ENCODE peak calls at places on chromosomes 6 and 20, in seven cellular contexts. P is thyroid gland; J is CD8-positive, alpha-beta T cell; Z is cardiac muscle cell; G is endothelial cell of umbilical vein; Y is MM.1S; M is fibroblast of lung. B is an unnamed sample. For H3K4me1, the result is how much of the 10 kb centered on the place peaks cover.

GRCh38 chr6:11209941-11210340 is 22.5 kb downstream of the NEDD9 start:
- DNase-seq in J (no peak), Z (no peak), M (peak), Y (no peak), G (peak), P (no peak), B (no peak)

GRCh38 chr6:116072368-116072767 is 11.7 kb upstream of the FRK start:
- DNase-seq in G (peak), M (no peak), Z (no peak), Y (no peak), P (no peak), J (no peak), B (no peak)

GRCh38 chr6:158027590-158028285 is 46.1 kb downstream of the SYNJ2 start:
- DNase-seq in G (no peak), J (no peak), Y (no peak), Z (no peak), M (no peak), P (peak), B (peak)

GRCh38 chr6:148986608-148987007 is 239.8 kb downstream of the UST start:
- DNase-seq in J (no peak), Z (no peak), M (no peak), Y (no peak), P (no peak), G (no peak), B (no peak)

GRCh38 chr20:571754-572331 is 28.3 kb upstream of the CSNK2A1 start:
- DNase-seq in J (no peak), Y (no peak), G (no peak), M (peak), Z (peak), P (peak), B (peak)

GRCh38 chr20:34190262-34190661 is 51.0 kb upstream of the ASIP start:
- DNase-seq in M (no peak), Z (no peak), P (no peak), J (no peak), Y (no peak), G (no peak), B (no peak)

GRCh38 chr20:36491901-36492617 is 49.3 kb upstream of the MYL9 start:
- DNase-seq in M (peak), J (peak), G (peak), Z (no peak), Y (peak), P (no peak), B (no peak)

GRCh38 chr6:154921482-154921881 is 73.6 kb upstream of the TIAM2 start:
- DNase-seq in G (peak), M (no peak), J (no peak), Z (no peak), P (no peak), Y (no peak), B (no peak)

GRCh38 chr6:135814043-135814442 is 37.5 kb upstream of the PDE7B start:
- DNase-seq in M (no peak), Z (no peak), P (no peak), J (no peak), Y (no peak), G (no peak), B (peak)

GRCh38 chr6:1702580-1703051 is 92.9 kb downstream of the FOXC1 start:
- DNase-seq in J (no peak), Y (no peak), M (no peak), Z (no peak), G (no peak), P (no peak), B (no peak)

GRCh38 chr6:145241039-145241438 is 494.3 kb downstream of the EPM2A start:
- DNase-seq in G (no peak), M (peak), P (no peak), Z (no peak), Y (no peak), J (no peak), B (no peak)

GRCh38 chr6:169811521-169812256 is 60.3 kb downstream of the ERMARD start:
- DNase-seq in J (no peak), Y (no peak), P (no peak), Z (no peak), M (no peak), G (no peak), B (no peak)

GRCh38 chr6:105174512-105174911 is 5.3 kb downstream of the POPDC3 start:
- DNase-seq in Z (no peak), P (no peak), G (no peak), M (peak), Y (no peak), J (no peak), B (no peak)

GRCh38 chr20:62427172-62428007 is at the start of gene RBBP8NL:
- DNase-seq in Y (no peak), G (no peak), Z (no peak), M (no peak), J (no peak), P (peak), B (peak)

GRCh38 chr6:119350202-119351004 is 842 bp upstream of the MAN1A1 start:
- DNase-seq in J (peak), Y (peak), P (no peak), Z (peak), M (peak), G (peak), B (peak)

GRCh38 chr6:21360353-21360752 is 233.2 kb upstream of the SOX4 start:
- DNase-seq in G (no peak), M (no peak), Y (no peak), Z (no peak), J (no peak), P (no peak), B (no peak)

GRCh38 chr20:36094497-36094896 is 60.0 kb upstream of the EPB41L1 start:
- DNase-seq in Z (no peak), P (no peak), Y (no peak), J (no peak), G (peak), M (peak), B (no peak)

GRCh38 chr6:2157441-2158127 is 87.8 kb downstream of the GMDS start:
- DNase-seq in P (no peak), Y (peak), Z (no peak), G (peak), M (peak), J (no peak), B (no peak)

GRCh38 chr20:6693178-6693807 is 74.2 kb upstream of the BMP2 start:
- DNase-seq in G (no peak), P (no peak), J (no peak), M (no peak), Z (no peak), Y (no peak), B (no peak)

GRCh38 chr20:41669708-41670263 is 51.6 kb upstream of the CHD6 start:
- DNase-seq in M (no peak), P (no peak), J (no peak), Z (no peak), G (no peak), Y (peak), B (no peak)

GRCh38 chr6:22455378-22455777 is 114.0 kb upstream of the HDGFL1 start:
- DNase-seq in Y (no peak), Z (no peak), J (no peak), P (no peak), M (no peak), G (no peak), B (no peak)

GRCh38 chr6:14524319-14524718 is 406.7 kb downstream of the CD83 start:
- DNase-seq in Y (no peak), G (no peak), Z (peak), J (no peak), P (no peak), M (peak), B (no peak)

GRCh38 chr20:50376888-50377459 is 133.2 kb upstream of the PTPN1 start:
- DNase-seq in J (no peak), G (no peak), Y (peak), M (no peak), Z (no peak), P (no peak), B (no peak)

GRCh38 chr6:118648866-118649554 is 2.4 kb downstream of the CEP85L start:
- DNase-seq in P (no peak), J (no peak), M (no peak), Y (no peak), G (peak), Z (no peak), B (no peak)

GRCh38 chr6:11366934-11367637 is 134.6 kb upstream of the NEDD9 start:
- DNase-seq in Y (no peak), G (peak), P (no peak), M (peak), J (no peak), Z (no peak), B (no peak)

GRCh38 chr6:111417946-111418345 is 65.1 kb downstream of the REV3L start:
- DNase-seq in M (peak), J (no peak), Y (no peak), Z (no peak), G (no peak), P (no peak), B (no peak)
- H3K4me1 ChIP-seq in M (under half), J (under half), Y (under half), Z (under half), G (under half), P (under half), B (under half)

DNA sequence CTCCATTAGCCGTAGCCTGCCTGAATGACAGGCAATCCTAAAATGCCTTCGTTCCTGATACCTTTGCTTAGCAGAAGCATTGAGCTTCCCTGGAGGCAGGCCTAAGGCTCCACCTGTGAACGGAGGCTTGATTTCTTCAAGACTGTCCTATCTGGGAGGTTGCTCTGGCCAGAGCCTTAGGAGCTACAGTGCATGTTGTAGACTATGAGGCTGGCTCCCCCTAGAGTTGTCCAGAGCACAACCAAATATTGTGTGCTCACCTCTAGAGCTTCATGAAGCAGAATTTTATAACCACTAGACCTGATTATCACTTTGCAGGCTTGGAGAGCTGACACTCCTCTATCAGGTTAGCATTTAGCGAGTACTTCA is 217.8 kb downstream of the MAFB start:
- DNase-seq in J (no peak), Y (no peak), G (no peak), P (no peak), M (no peak), Z (peak), B (no peak)
- TF ChIP-seq CTCF in J (no peak), Y (no peak), G (no peak), P (no peak), M (no peak), Z (no peak), B (no peak)

DNA sequence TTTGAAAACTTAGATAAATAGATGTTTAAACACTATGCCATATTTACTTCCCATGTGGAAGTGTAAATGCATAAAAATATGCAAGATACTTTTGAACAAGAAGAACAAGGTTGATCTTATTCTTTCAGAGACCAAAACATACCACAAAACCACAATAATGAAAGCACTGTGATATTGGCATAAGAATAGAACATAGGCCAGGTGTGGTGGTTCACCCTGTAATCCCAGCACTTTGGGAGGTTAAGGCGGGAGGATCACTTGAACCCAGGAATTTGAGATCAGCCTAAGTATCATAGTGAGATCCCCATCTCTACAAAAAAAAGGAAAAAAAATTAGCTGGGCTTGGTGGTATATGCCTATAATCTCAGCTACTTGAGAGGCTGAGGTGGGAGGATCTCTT is 66.5 kb downstream of the KCNS1 start:
- DNase-seq in P (no peak), M (no peak), Y (peak), G (no peak), J (no peak), Z (no peak), B (no peak)
- H3K4me1 ChIP-seq in P (under half), M (under half), Y (half or more), G (under half), J (half or more), Z (under half), B (under half)

GRCh38 chr6:39362487-39362865 is 40.0 kb upstream of the KCNK16 start:
- DNase-seq in Y (peak), M (no peak), G (no peak), P (no peak), Z (no peak), J (no peak), B (no peak)
- TF ChIP-seq CTCF in Y (no peak), M (no peak), G (no peak), P (no peak), Z (no peak), J (no peak), B (no peak)

DNA sequence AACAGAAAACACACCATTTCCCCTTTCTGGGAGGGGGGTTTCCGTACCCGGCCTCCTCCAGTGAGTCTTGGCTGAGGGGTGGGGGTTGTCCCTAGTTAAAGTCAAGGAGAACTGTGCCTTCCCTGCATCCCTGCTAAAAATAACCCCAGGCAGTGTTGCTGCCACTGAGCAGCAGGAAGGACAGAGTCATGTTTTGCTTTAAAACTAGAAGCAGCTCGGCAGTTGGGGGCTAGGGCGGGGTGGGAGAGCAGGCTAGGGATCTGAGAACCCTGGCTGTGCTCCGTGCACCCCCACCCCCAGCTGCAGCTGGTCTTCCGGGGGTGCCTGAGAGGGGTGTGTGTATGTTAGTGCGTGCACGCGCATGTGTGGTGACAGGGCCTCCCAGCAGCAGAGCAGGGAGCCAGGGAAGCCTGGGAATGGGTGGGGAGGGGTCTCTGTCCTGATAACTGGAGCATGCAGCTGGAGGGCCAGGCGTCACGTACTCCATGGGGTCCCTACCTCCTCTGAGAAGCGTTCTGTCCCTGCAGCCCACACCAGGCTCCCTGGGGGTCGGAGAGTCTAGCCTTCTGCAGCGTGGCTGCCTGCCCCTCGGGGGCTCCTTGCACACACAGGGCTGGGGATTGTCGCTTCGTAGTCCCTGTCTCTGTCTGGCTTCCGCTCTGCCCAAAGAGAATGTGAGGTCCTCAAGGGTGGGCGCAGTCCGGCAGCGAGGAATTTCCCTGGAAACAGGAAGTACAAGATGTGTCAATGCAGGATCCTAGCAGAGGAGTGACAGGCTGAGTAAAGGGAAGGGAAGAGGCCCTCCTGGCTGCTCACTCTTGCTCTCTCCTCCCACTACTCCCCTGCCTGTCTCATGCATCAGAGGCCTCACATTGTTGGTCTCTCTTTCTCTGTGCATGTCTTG is 16.8 kb upstream of the ARMC12 start:
- DNase-seq in M (peak), G (peak), P (peak), J (no peak), Z (peak), Y (no peak), B (peak)
- H3K4me1 ChIP-seq in M (under half), G (under half), P (half or more), J (half or more), Z (under half), Y (under half), B (under half)

GRCh38 chr6:29653452-29654038 is 3.3 kb upstream of the MOG start:
- DNase-seq in J (peak), G (peak), P (peak), Y (peak), Z (peak), M (peak), B (no peak)

GRCh38 chr6:29652198-29652584 is 4.7 kb upstream of the MOG start:
- DNase-seq in Y (no peak), J (no peak), M (no peak), P (no peak), G (no peak), Z (no peak), B (no peak)

GRCh38 chr6:29649701-29650673 is 6.9 kb upstream of the MOG start:
- DNase-seq in P (peak), M (peak), J (peak), G (peak), Y (peak), Z (peak), B (peak)

GRCh38 chr6:29651413-29652197 is 5.3 kb upstream of the MOG start:
- DNase-seq in P (no peak), M (peak), G (peak), J (no peak), Y (peak), Z (peak), B (no peak)

DNA sequence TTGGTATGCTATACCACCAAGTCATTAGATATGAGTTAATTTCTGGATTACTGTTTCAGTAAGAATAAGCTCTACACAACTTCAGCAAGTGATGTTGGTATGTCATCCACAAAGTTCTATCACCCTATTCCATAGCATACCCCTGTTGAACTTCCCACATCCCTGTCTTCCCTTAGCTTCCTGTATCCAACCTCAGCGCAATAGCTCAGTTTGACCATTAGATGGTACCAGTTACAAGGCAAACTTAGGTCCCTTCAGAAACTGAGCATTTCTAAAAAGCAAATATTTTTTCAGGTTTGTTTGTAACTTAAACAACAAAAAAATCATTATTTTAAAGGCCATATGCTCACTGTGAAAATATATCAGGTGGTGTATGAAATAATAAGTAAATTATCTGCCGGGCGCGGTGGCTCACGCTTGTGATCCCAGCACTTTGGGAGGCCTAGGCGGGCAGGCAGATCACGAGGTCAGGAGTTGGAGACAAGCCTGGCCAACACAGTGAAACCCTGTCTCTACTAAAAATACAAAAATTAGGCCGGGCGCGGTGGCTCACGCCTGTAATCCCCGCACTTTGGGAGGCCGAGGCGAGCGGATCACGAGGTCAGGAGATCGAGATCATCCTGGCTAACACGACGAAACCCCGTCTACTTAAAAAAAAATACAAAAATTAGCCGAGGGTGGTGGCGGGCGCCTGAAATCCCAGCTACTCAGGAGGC is 8.8 kb upstream of the MOG start:
- DNase-seq in P (no peak), Y (peak), Z (peak), G (peak), J (no peak), M (peak), B (no peak)
- TF ChIP-seq CTCF in P (peak), Y (peak), Z (peak), G (peak), J (no peak), M (peak), B (peak)

B was measured in pancreas.